ENCODE peak calls at places on chromosomes 1 and 21, in six cellular contexts. L, V, H, N, G and D are unnamed samples.

GRCh38 chr1:227742738-227743715 is 7.8 kb downstream of the SNAP47 start:
- DNase-seq in L (no peak), V (no peak), H (no peak), N (no peak), G (no peak), D (no peak)

GRCh38 chr1:15592285-15592684 is 7.4 kb upstream of the AGMAT start:
- DNase-seq in L (no peak), V (no peak), H (no peak), N (no peak), G (no peak), D (no peak)

GRCh38 chr21:38527737-38528136 is 29.5 kb upstream of the ERG start:
- DNase-seq in L (no peak), V (no peak), H (no peak), N (no peak), G (no peak), D (no peak)

GRCh38 chr1:22868331-22868730 is 104.3 kb downstream of the LACTBL1 start:
- DNase-seq in L (no peak), V (no peak), H (no peak), N (no peak), G (no peak), D (no peak)

GRCh38 chr21:28636988-28637691 is 355.5 kb downstream of the LTN1 start:
- DNase-seq in L (no peak), V (peak; percentile 88), H (no peak), N (no peak), G (no peak), D (no peak)

GRCh38 chr1:20654104-20654690 is 7.0 kb downstream of the DDOST start:
- DNase-seq in L (no peak), V (no peak), H (no peak), N (no peak), G (no peak), D (no peak)

GRCh38 chr21:38688068-38688467 is 117.7 kb upstream of the ETS2 start:
- DNase-seq in L (no peak), V (no peak), H (no peak), N (no peak), G (no peak), D (no peak)

GRCh38 chr1:22350987-22351756 is 100.5 kb upstream of the ZBTB40 start:
- DNase-seq in L (peak; percentile 31), V (no peak), H (no peak), N (peak; percentile 42), G (no peak), D (no peak)

GRCh38 chr21:22209304-22209700 is 1211.1 kb downstream of the NCAM2 start:
- DNase-seq in L (no peak), V (no peak), H (no peak), N (no peak), G (no peak), D (no peak)

GRCh38 chr1:166870584-166870983 is 5.5 kb downstream of the TADA1 start:
- DNase-seq in L (no peak), V (no peak), H (no peak), N (no peak), G (no peak), D (no peak)

GRCh38 chr1:114003431-114003830 is 24.2 kb downstream of the OLFML3 start:
- DNase-seq in L (no peak), V (no peak), H (no peak), N (no peak), G (no peak), D (no peak)

GRCh38 chr1:189429610-189430009 is 1048.1 kb downstream of the BRINP3 start:
- DNase-seq in L (no peak), V (peak; percentile 0), H (no peak), N (peak; percentile 20), G (no peak), D (no peak)

GRCh38 chr1:30315185-30315960 is 408.0 kb downstream of the MATN1 start:
- DNase-seq in L (no peak), V (no peak), H (no peak), N (no peak), G (peak; percentile 54), D (no peak)

GRCh38 chr21:33036430-33037162 is 10.9 kb downstream of the OLIG2 start:
- DNase-seq in L (peak; percentile 62), V (no peak), H (peak; percentile 35), N (no peak), G (peak; percentile 43), D (no peak)

GRCh38 chr1:24233684-24234600 is 46.9 kb upstream of the IFNLR1 start:
- DNase-seq in L (no peak), V (no peak), H (no peak), N (no peak), G (no peak), D (no peak)

GRCh38 chr1:18557621-18558465 is 72.8 kb upstream of the PAX7 start:
- DNase-seq in L (peak; percentile 81), V (no peak), H (peak; percentile 39), N (peak; percentile 56), G (peak; percentile 40), D (no peak)

GRCh38 chr1:12648741-12649140 is 4.9 kb downstream of the AADACL4 start:
- DNase-seq in L (no peak), V (no peak), H (no peak), N (no peak), G (no peak), D (no peak)

GRCh38 chr1:54273092-54273836 is 73.3 kb downstream of the MRPL37 start:
- DNase-seq in L (peak; percentile 95), V (no peak), H (peak; percentile 41), N (peak; percentile 77), G (peak; percentile 77), D (no peak)

GRCh38 chr21:42860345-42860744 is 19.0 kb downstream of the WDR4 start:
- DNase-seq in L (peak; percentile 37), V (no peak), H (no peak), N (no peak), G (no peak), D (no peak)

GRCh38 chr1:174116042-174116441 is 43.3 kb upstream of the RABGAP1L start:
- DNase-seq in L (no peak), V (no peak), H (no peak), N (no peak), G (no peak), D (no peak)

GRCh38 chr1:94622757-94623156 is 81.2 kb upstream of the F3 start:
- DNase-seq in L (peak; percentile 85), V (no peak), H (no peak), N (peak; percentile 15), G (no peak), D (no peak)

GRCh38 chr1:234208791-234209190 is 164.5 kb upstream of the COA6 start:
- DNase-seq in L (no peak), V (no peak), H (no peak), N (no peak), G (no peak), D (no peak)

DNA sequence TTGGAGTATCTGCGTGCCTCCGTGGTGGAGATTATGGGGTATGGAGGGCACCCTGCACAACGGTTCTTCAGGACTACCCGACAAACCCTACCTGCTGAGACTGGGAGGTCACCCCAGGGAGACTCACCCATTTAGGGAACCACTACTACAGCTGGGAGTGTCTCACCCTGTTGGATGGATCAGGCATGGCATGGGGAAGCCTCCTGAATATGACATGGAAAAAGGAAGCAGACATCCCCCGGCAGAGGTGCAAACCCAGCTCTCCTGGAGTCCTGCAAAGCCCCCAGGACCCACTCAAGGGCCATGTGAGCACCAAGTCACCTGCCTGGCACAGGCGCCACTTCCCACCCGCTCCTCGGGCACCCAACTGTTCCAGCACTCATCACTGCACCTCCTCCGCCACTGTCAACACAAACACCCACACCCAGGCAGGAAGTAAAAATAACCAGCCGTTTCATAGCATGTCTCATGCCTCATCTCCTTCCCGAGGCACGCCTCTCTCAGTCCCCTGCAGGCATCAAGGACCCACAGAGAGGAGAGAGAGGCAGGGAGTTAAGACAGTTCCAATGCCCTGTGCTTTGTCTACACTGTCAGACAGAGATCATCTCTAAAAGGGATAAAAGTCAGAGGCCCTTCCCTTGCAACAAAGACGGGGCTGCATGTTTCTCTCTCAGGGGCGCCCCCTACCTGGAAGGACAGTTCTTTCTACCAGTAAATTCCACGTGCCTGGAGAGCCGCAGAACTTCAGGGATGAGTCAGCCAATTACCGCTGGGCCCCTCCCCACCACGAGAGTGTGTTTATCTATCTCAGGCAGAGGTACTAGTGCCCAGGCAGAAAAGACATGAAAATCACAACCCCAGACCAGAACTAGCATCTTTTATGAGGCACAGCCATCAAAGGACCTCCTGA is 150.1 kb upstream of the SOD1 start:
- DNase-seq in L (no peak), V (no peak), H (no peak), N (peak; percentile 15), G (no peak), D (no peak)
- TF ChIP-seq CTCF in L (peak; percentile 3), V (no peak), H (no peak), N (no peak), G (no peak), D (no peak)

DNA sequence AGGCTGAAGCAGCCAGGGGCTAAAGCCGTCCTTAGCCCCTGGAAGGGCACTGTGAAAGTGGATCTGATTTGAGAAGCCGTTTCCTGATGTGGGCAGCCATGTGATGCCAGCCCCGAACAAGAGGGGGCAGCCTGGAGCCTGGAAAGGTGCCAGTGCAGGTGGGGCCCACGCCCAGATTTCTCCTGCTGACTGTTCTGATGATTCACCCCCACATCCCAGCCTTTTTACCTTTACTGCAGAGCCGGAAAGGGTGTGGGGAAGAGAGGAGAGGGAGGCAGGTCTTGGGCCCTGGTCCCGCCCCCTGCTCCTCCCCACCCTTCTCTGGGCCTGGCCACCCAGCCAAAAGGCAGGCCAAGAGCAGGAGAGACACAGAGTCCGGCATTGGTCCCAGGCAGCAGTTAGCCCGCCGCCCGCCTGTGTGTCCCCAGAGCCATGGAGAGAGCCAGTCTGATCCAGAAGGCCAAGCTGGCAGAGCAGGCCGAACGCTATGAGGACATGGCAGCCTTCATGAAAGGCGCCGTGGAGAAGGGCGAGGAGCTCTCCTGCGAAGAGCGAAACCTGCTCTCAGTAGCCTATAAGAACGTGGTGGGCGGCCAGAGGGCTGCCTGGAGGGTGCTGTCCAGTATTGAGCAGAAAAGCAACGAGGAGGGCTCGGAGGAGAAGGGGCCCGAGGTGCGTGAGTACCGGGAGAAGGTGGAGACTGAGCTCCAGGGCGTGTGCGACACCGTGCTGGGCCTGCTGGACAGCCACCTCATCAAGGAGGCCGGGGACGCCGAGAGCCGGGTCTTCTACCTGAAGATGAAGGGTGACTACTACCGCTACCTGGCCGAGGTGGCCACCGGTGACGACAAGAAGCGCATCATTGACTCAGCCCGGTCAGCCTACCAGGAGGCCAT is at the start of gene SFN:
- DNase-seq in L (peak; percentile 93), V (no peak), H (peak; percentile 87), N (no peak), G (no peak), D (no peak)
- TF ChIP-seq CTCF in L (no peak), V (no peak), H (no peak), N (peak; percentile 33), G (peak; percentile 22), D (no peak)

GRCh38 chr1:107692580-107693345 is 272.2 kb downstream of the VAV3 start:
- DNase-seq in L (no peak), V (no peak), H (no peak), N (no peak), G (no peak), D (no peak)
- TF ChIP-seq CTCF in L (no peak), V (no peak), H (no peak), N (no peak), G (no peak), D (no peak)

GRCh38 chr1:17509320-17509719 is 30.2 kb upstream of the ARHGEF10L start:
- DNase-seq in L (no peak), V (no peak), H (no peak), N (no peak), G (no peak), D (no peak)

GRCh38 chr1:17503146-17503545 is 36.4 kb upstream of the ARHGEF10L start:
- DNase-seq in L (no peak), V (no peak), H (no peak), N (no peak), G (no peak), D (no peak)

GRCh38 chr1:17511188-17511587 is 28.3 kb upstream of the ARHGEF10L start:
- DNase-seq in L (no peak), V (no peak), H (no peak), N (no peak), G (no peak), D (no peak)

GRCh38 chr1:17510138-17510537 is 29.4 kb upstream of the ARHGEF10L start:
- DNase-seq in L (no peak), V (no peak), H (no peak), N (no peak), G (no peak), D (no peak)

GRCh38 chr1:17507916-17508315 is 31.6 kb upstream of the ARHGEF10L start:
- DNase-seq in L (no peak), V (no peak), H (no peak), N (no peak), G (no peak), D (no peak)
- TF ChIP-seq CTCF in L (no peak), V (no peak), H (no peak), N (no peak), G (no peak), D (no peak)